ENCODE peak calls at places on chromosomes 3 and 15, in four cellular contexts. R is tibial artery, P is heart right ventricle, N is aorta. A is an unnamed sample.

GRCh38 chr15:43095708-43096347 is 10.0 kb downstream of the UBR1 start:
- DNase-seq in R (no peak), P (no peak), N (no peak), A (no peak)

GRCh38 chr3:183541738-183542137 is 13.8 kb downstream of the KLHL6 start:
- DNase-seq in R (no peak), P (no peak), N (no peak), A (no peak)

GRCh38 chr3:101495552-101495951 is 17.5 kb downstream of the SENP7 start:
- DNase-seq in R (no peak), P (no peak), N (no peak), A (no peak)

GRCh38 chr3:136366289-136366688 is 116.1 kb downstream of the PCCB start:
- DNase-seq in R (no peak), P (no peak), N (no peak), A (no peak)

GRCh38 chr3:123632161-123632655 is 47.4 kb upstream of the HACD2 start:
- DNase-seq in R (no peak), P (peak; percentile 25), N (peak; percentile 74), A (no peak)

GRCh38 chr15:90915808-90916440 is 12.8 kb downstream of the MAN2A2 start:
- DNase-seq in R (no peak), P (peak; percentile 50), N (peak; percentile 86), A (peak; percentile 57)

GRCh38 chr15:44489464-44489863 is 47.5 kb upstream of the EIF3J start:
- DNase-seq in R (no peak), P (no peak), N (no peak), A (no peak)

GRCh38 chr15:89370120-89371077 is 35.8 kb upstream of the POLG start:
- DNase-seq in R (no peak), P (no peak), N (no peak), A (no peak)

GRCh38 chr15:29070471-29071192 is 184.9 kb downstream of the APBA2 start:
- DNase-seq in R (no peak), P (no peak), N (no peak), A (no peak)

GRCh38 chr3:109825971-109826810 is 488.8 kb upstream of the DPPA4 start:
- DNase-seq in R (no peak), P (no peak), N (no peak), A (no peak)

GRCh38 chr3:43468141-43468540 is 153.7 kb downstream of the ANO10 start:
- DNase-seq in R (no peak), P (no peak), N (no peak), A (no peak)

GRCh38 chr3:17204049-17204650 is 319.4 kb downstream of the PLCL2 start:
- DNase-seq in R (no peak), P (no peak), N (no peak), A (no peak)

GRCh38 chr3:17207019-17207418 is 322.3 kb downstream of the PLCL2 start:
- DNase-seq in R (no peak), P (no peak), N (no peak), A (no peak)

GRCh38 chr3:17213102-17213501 is 328.3 kb downstream of the PLCL2 start:
- DNase-seq in R (no peak), P (no peak), N (no peak), A (no peak)

GRCh38 chr3:17207979-17208378 is 323.2 kb downstream of the PLCL2 start:
- DNase-seq in R (no peak), P (no peak), N (no peak), A (no peak)
- H3K27ac ChIP-seq in R (peak overlapping the region; percentile 58), P (no peak overlapping the region), N (peak overlapping the region; percentile 42), A (no peak overlapping the region)

DNA sequence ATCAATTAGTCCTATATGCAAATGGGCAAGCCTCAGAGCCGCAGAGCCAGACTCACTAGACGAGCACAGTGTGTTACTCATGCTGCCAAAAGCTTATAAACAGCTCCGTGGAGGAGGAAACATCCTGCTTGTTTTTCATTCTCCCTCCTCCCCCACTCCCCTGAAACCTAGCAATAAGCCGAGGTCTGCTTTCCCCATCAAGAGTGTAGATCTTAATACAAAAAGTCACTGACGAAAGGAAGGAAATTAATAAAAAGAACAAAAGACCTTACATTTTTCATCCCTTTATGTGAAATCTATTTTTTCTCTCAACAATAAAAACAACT is 88.5 kb downstream of the XXYLT1 start:
- DNase-seq in R (no peak), P (peak; percentile 70), N (no peak), A (no peak)
- H3K4me1 ChIP-seq in R (no peaks in the 10 kb centered on the region), P (peaks cover 91% of the 10 kb centered on the region), N (no peaks in the 10 kb centered on the region), A (peaks cover 10% of the 10 kb centered on the region)

DNA sequence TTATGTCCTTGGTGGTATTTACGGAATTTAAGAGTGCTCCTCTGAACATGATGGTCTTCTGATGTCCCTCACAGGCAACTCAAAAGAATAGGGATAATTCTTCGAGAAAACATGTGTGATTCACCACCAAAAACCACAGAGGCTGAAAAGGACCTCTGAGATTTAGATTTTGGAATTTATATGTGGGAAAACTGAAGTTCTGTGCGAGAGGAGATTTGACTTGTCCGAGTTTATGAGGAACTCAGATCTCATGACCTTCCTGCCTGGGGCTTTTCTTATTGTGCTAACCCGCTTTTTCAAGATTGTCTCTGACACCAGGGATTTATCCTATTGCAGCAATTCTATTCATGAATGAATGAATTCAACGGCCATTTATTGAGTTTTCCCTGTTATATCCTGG is 142.4 kb downstream of the FAM43A start:
- DNase-seq in R (no peak), P (no peak), N (no peak), A (no peak)
- H3K4me3 ChIP-seq in R (no peak overlapping the region), P (no peak overlapping the region), N (no peak overlapping the region), A (no peak overlapping the region)

GRCh38 chr3:107641572-107642307 is 119.0 kb downstream of the BBX start:
- DNase-seq in R (no peak), P (no peak), N (no peak), A (no peak)

GRCh38 chr3:107637416-107638182 is 114.8 kb downstream of the BBX start:
- DNase-seq in R (no peak), P (no peak), N (no peak), A (no peak)

GRCh38 chr3:107644631-107645030 is 121.9 kb downstream of the BBX start:
- DNase-seq in R (no peak), P (no peak), N (no peak), A (no peak)

DNA sequence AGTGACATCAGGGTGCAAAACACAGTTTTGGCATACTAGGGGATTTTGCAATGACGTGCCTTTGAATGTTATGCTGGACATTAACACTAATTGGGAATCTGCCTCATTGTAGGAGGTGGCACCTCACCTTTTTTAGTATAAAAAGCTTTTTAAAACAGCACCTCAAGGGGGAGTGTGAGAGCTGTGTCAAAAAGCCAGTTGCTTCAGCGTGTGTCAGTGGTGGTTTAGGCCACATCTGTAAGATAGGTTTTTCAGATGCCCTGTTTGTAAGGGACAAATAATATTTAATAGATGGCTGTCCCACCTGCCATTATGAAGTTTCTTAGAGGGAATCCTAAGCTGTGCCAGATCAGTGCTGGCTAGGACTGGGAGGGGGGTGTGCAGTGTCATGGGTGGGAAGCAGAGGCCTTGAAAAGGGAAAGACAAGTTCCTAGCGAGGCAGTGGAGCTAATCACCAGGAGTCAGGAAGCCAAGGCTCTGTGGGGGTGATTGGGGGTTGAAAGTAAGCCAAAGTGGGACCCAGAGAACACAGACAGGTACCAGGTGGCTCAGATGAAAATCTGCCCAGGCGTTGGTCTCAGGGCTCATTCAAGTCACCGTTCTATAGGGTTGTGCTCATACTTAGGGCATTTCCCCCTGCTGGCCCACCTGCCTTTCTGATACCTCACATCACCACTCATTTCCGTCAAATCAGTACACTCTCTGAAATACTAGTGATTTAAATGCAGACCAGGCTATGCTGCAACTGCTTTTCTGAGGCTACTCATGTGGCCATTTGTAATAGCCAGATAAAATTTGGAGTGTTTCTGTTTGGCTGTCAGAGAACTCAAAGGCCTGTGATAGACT is 120.5 kb downstream of the BBX start:
- DNase-seq in R (no peak), P (no peak), N (no peak), A (no peak)
- H3K27ac ChIP-seq in R (no peak overlapping the region), P (no peak overlapping the region), N (no peak overlapping the region), A (no peak overlapping the region)

GRCh38 chr3:73226026-73226425 is 164.6 kb downstream of the EBLN2 start:
- DNase-seq in R (no peak), P (no peak), N (no peak), A (no peak)

GRCh38 chr3:73228425-73228824 is 167.0 kb downstream of the EBLN2 start:
- DNase-seq in R (no peak), P (no peak), N (no peak), A (no peak)

GRCh38 chr3:73228000-73228399 is 166.5 kb downstream of the EBLN2 start:
- DNase-seq in R (no peak), P (no peak), N (no peak), A (no peak)

GRCh38 chr3:73225161-73225861 is 163.9 kb downstream of the EBLN2 start:
- DNase-seq in R (no peak), P (no peak), N (no peak), A (no peak)

DNA sequence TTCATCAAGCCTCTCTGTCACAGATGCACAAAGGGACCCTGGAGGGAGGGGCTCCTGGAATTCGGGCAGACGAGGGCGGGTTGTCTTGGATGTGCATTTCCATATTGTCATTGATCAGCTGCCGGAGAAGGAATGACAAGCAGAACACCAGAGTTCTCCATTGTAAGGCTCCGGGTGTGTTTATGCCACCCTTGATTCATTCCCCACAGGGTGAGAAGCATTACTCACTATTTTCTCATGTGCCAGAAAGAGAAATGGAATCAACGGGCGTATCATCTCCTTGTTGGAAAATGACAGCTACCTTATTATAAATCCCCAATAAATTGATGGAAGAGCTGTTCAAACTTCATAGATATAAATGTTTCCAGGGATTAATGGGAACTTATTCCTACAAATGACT is 167.6 kb downstream of the EBLN2 start:
- DNase-seq in R (no peak), P (no peak), N (no peak), A (no peak)
- H3K4me1 ChIP-seq in R (peaks cover 5% of the 10 kb centered on the region), P (no peaks in the 10 kb centered on the region), N (peaks cover 2% of the 10 kb centered on the region), A (no peaks in the 10 kb centered on the region)